ENCODE peak calls at places on chromosomes 7 and 10, in eight cellular contexts. One of them, this sample, is unnamed.

GRCh38 chr7:24767878-24768569 is 10.8 kb upstream of the GSDME start:
- DNase-seq in sciatic nerve: no peak
- DNase-seq in OCI-LY7: no peak
- DNase-seq in activated CD4-positive, alpha-beta T cell treated with anti-CD3 and anti-CD28 coated beads, Interleukin-2, amount 50 U/mL, for 1 hour: no peak
- DNase-seq in RPMI7951: no peak
- DNase-seq in heart left ventricle: no peak
- DNase-seq in upper lobe of right lung: no peak
- DNase-seq in hippocampal formation: no peak
- DNase-seq in this sample: no peak

GRCh38 chr10:93065675-93066543 is 5.3 kb downstream of the CYP26C1 start:
- DNase-seq in sciatic nerve: no peak
- DNase-seq in OCI-LY7: no peak
- DNase-seq in activated CD4-positive, alpha-beta T cell treated with anti-CD3 and anti-CD28 coated beads, Interleukin-2, amount 50 U/mL, for 1 hour: no peak
- DNase-seq in RPMI7951: no peak
- DNase-seq in heart left ventricle: no peak
- DNase-seq in upper lobe of right lung: peak; percentile 63
- DNase-seq in hippocampal formation: no peak
- DNase-seq in this sample: no peak

GRCh38 chr7:155798673-155799439 is 13.4 kb downstream of the SHH start:
- DNase-seq in sciatic nerve: no peak
- DNase-seq in OCI-LY7: no peak
- DNase-seq in activated CD4-positive, alpha-beta T cell treated with anti-CD3 and anti-CD28 coated beads, Interleukin-2, amount 50 U/mL, for 1 hour: no peak
- DNase-seq in RPMI7951: no peak
- DNase-seq in heart left ventricle: no peak
- DNase-seq in upper lobe of right lung: peak; percentile 35
- DNase-seq in hippocampal formation: no peak
- DNase-seq in this sample: no peak

GRCh38 chr7:140485463-140486265 is 6.4 kb upstream of the MKRN1 start:
- DNase-seq in sciatic nerve: no peak
- DNase-seq in OCI-LY7: no peak
- DNase-seq in activated CD4-positive, alpha-beta T cell treated with anti-CD3 and anti-CD28 coated beads, Interleukin-2, amount 50 U/mL, for 1 hour: no peak
- DNase-seq in RPMI7951: peak; percentile 8
- DNase-seq in heart left ventricle: no peak
- DNase-seq in upper lobe of right lung: no peak
- DNase-seq in hippocampal formation: no peak
- DNase-seq in this sample: no peak

GRCh38 chr10:97096327-97097153 is 89.2 kb downstream of the SLIT1 start:
- DNase-seq in sciatic nerve: no peak
- DNase-seq in OCI-LY7: no peak
- DNase-seq in activated CD4-positive, alpha-beta T cell treated with anti-CD3 and anti-CD28 coated beads, Interleukin-2, amount 50 U/mL, for 1 hour: no peak
- DNase-seq in RPMI7951: no peak
- DNase-seq in heart left ventricle: peak; percentile 82
- DNase-seq in upper lobe of right lung: no peak
- DNase-seq in hippocampal formation: no peak
- DNase-seq in this sample: no peak

GRCh38 chr7:141906285-141906684 is 9.9 kb upstream of the OR9A4 start:
- DNase-seq in sciatic nerve: no peak
- DNase-seq in OCI-LY7: no peak
- DNase-seq in activated CD4-positive, alpha-beta T cell treated with anti-CD3 and anti-CD28 coated beads, Interleukin-2, amount 50 U/mL, for 1 hour: no peak
- DNase-seq in RPMI7951: peak; percentile 7
- DNase-seq in heart left ventricle: no peak
- DNase-seq in upper lobe of right lung: no peak
- DNase-seq in hippocampal formation: no peak
- DNase-seq in this sample: no peak

GRCh38 chr10:96370575-96371157 is 11.9 kb upstream of the OPALIN start:
- DNase-seq in sciatic nerve: no peak
- DNase-seq in OCI-LY7: peak; percentile 63
- DNase-seq in activated CD4-positive, alpha-beta T cell treated with anti-CD3 and anti-CD28 coated beads, Interleukin-2, amount 50 U/mL, for 1 hour: peak; percentile 44
- DNase-seq in RPMI7951: peak; percentile 32
- DNase-seq in heart left ventricle: peak; percentile 41
- DNase-seq in upper lobe of right lung: no peak
- DNase-seq in hippocampal formation: peak; percentile 39
- DNase-seq in this sample: peak; percentile 59

GRCh38 chr7:121081327-121081936 is 92.9 kb downstream of the CPED1 start:
- DNase-seq in sciatic nerve: no peak
- DNase-seq in OCI-LY7: peak; percentile 51
- DNase-seq in activated CD4-positive, alpha-beta T cell treated with anti-CD3 and anti-CD28 coated beads, Interleukin-2, amount 50 U/mL, for 1 hour: no peak
- DNase-seq in RPMI7951: peak; percentile 75
- DNase-seq in heart left ventricle: no peak
- DNase-seq in upper lobe of right lung: no peak
- DNase-seq in hippocampal formation: no peak
- DNase-seq in this sample: peak; percentile 39

GRCh38 chr7:110944448-110944847 is 146.5 kb upstream of the LRRN3 start:
- DNase-seq in sciatic nerve: no peak
- DNase-seq in OCI-LY7: no peak
- DNase-seq in activated CD4-positive, alpha-beta T cell treated with anti-CD3 and anti-CD28 coated beads, Interleukin-2, amount 50 U/mL, for 1 hour: no peak
- DNase-seq in RPMI7951: no peak
- DNase-seq in heart left ventricle: no peak
- DNase-seq in upper lobe of right lung: no peak
- DNase-seq in hippocampal formation: no peak
- DNase-seq in this sample: no peak

GRCh38 chr7:73831656-73832579 is 1.1 kb downstream of the CLDN4 start:
- DNase-seq in sciatic nerve: no peak
- DNase-seq in OCI-LY7: no peak
- DNase-seq in activated CD4-positive, alpha-beta T cell treated with anti-CD3 and anti-CD28 coated beads, Interleukin-2, amount 50 U/mL, for 1 hour: no peak
- DNase-seq in RPMI7951: no peak
- DNase-seq in heart left ventricle: no peak
- DNase-seq in upper lobe of right lung: peak; percentile 94
- DNase-seq in hippocampal formation: no peak
- DNase-seq in this sample: no peak

GRCh38 chr10:47347303-47347675 is 874 bp upstream of the RBP3 start:
- DNase-seq in sciatic nerve: no peak
- DNase-seq in OCI-LY7: no peak
- DNase-seq in activated CD4-positive, alpha-beta T cell treated with anti-CD3 and anti-CD28 coated beads, Interleukin-2, amount 50 U/mL, for 1 hour: no peak
- DNase-seq in RPMI7951: no peak
- DNase-seq in heart left ventricle: no peak
- DNase-seq in upper lobe of right lung: peak; percentile 8
- DNase-seq in hippocampal formation: no peak
- DNase-seq in this sample: no peak

This sample was measured in Jurkat, Clone E6-1.